ENCODE peak calls at places on chromosome 5, in nine cellular contexts. One of them, this sample, is unnamed.

GRCh38 chr5:145854651-145855258 is 18.1 kb downstream of the GRXCR2 start:
- DNase-seq in transverse colon: peak; percentile 78
- DNase-seq in SK-N-SH: no peak
- DNase-seq in brain microvascular endothelial cell: peak; percentile 89
- DNase-seq in GM12865: no peak
- DNase-seq in pancreas: no peak
- DNase-seq in cardiac fibroblast: peak; percentile 68
- DNase-seq in GM06990: no peak
- DNase-seq in heart left ventricle: no peak
- DNase-seq in this sample: no peak

GRCh38 chr5:36496471-36496870 is 109.9 kb upstream of the SLC1A3 start:
- DNase-seq in transverse colon: no peak
- DNase-seq in SK-N-SH: no peak
- DNase-seq in brain microvascular endothelial cell: no peak
- DNase-seq in GM12865: no peak
- DNase-seq in pancreas: no peak
- DNase-seq in cardiac fibroblast: no peak
- DNase-seq in GM06990: no peak
- DNase-seq in heart left ventricle: no peak
- DNase-seq in this sample: no peak

GRCh38 chr5:138611295-138612220 is 36.4 kb upstream of the HSPA9 start:
- DNase-seq in transverse colon: no peak
- DNase-seq in SK-N-SH: peak; percentile 77
- DNase-seq in brain microvascular endothelial cell: no peak
- DNase-seq in GM12865: no peak
- DNase-seq in pancreas: no peak
- DNase-seq in cardiac fibroblast: peak; percentile 19
- DNase-seq in GM06990: no peak
- DNase-seq in heart left ventricle: no peak
- DNase-seq in this sample: no peak

GRCh38 chr5:145446412-145446811 is 388.7 kb downstream of the PRELID2 start:
- DNase-seq in transverse colon: no peak
- DNase-seq in SK-N-SH: no peak
- DNase-seq in brain microvascular endothelial cell: no peak
- DNase-seq in GM12865: no peak
- DNase-seq in pancreas: no peak
- DNase-seq in cardiac fibroblast: no peak
- DNase-seq in GM06990: no peak
- DNase-seq in heart left ventricle: no peak
- DNase-seq in this sample: no peak

GRCh38 chr5:122154910-122155309 is 25.6 kb downstream of the ZNF474 start:
- DNase-seq in transverse colon: no peak
- DNase-seq in SK-N-SH: no peak
- DNase-seq in brain microvascular endothelial cell: peak; percentile 91
- DNase-seq in GM12865: no peak
- DNase-seq in pancreas: no peak
- DNase-seq in cardiac fibroblast: peak; percentile 93
- DNase-seq in GM06990: no peak
- DNase-seq in heart left ventricle: no peak
- DNase-seq in this sample: peak; percentile 31

GRCh38 chr5:57307516-57307915 is 133.7 kb downstream of the GPBP1 start:
- DNase-seq in transverse colon: no peak
- DNase-seq in SK-N-SH: no peak
- DNase-seq in brain microvascular endothelial cell: no peak
- DNase-seq in GM12865: no peak
- DNase-seq in pancreas: no peak
- DNase-seq in cardiac fibroblast: no peak
- DNase-seq in GM06990: no peak
- DNase-seq in heart left ventricle: no peak
- DNase-seq in this sample: no peak

GRCh38 chr5:30853158-30853557 is 340.3 kb upstream of the CDH6 start:
- DNase-seq in transverse colon: no peak
- DNase-seq in SK-N-SH: no peak
- DNase-seq in brain microvascular endothelial cell: no peak
- DNase-seq in GM12865: no peak
- DNase-seq in pancreas: no peak
- DNase-seq in cardiac fibroblast: no peak
- DNase-seq in GM06990: no peak
- DNase-seq in heart left ventricle: no peak
- DNase-seq in this sample: no peak

GRCh38 chr5:36276864-36277263 is 24.8 kb downstream of the RANBP3L start:
- DNase-seq in transverse colon: no peak
- DNase-seq in SK-N-SH: no peak
- DNase-seq in brain microvascular endothelial cell: no peak
- DNase-seq in GM12865: no peak
- DNase-seq in pancreas: no peak
- DNase-seq in cardiac fibroblast: no peak
- DNase-seq in GM06990: no peak
- DNase-seq in heart left ventricle: peak; percentile 37
- DNase-seq in this sample: no peak

GRCh38 chr5:59179704-59180103 is 596.8 kb downstream of the RAB3C start:
- DNase-seq in transverse colon: no peak
- DNase-seq in SK-N-SH: no peak
- DNase-seq in brain microvascular endothelial cell: no peak
- DNase-seq in GM12865: no peak
- DNase-seq in pancreas: no peak
- DNase-seq in cardiac fibroblast: no peak
- DNase-seq in GM06990: no peak
- DNase-seq in heart left ventricle: no peak
- DNase-seq in this sample: no peak

GRCh38 chr5:891837-892389 is 688 bp downstream of the BRD9 start:
- DNase-seq in transverse colon: peak; percentile 29
- DNase-seq in SK-N-SH: no peak
- DNase-seq in brain microvascular endothelial cell: no peak
- DNase-seq in GM12865: peak; percentile 18
- DNase-seq in pancreas: no peak
- DNase-seq in cardiac fibroblast: peak; percentile 30
- DNase-seq in GM06990: no peak
- DNase-seq in heart left ventricle: no peak
- DNase-seq in this sample: no peak

GRCh38 chr5:162289489-162289888 is 221.9 kb downstream of the GABRG2 start:
- DNase-seq in transverse colon: no peak
- DNase-seq in SK-N-SH: no peak
- DNase-seq in brain microvascular endothelial cell: no peak
- DNase-seq in GM12865: no peak
- DNase-seq in pancreas: no peak
- DNase-seq in cardiac fibroblast: peak; percentile 7
- DNase-seq in GM06990: no peak
- DNase-seq in heart left ventricle: no peak
- DNase-seq in this sample: no peak

GRCh38 chr5:33526755-33527154 is 86.0 kb downstream of the TARS1 start:
- DNase-seq in transverse colon: no peak
- DNase-seq in SK-N-SH: no peak
- DNase-seq in brain microvascular endothelial cell: no peak
- DNase-seq in GM12865: no peak
- DNase-seq in pancreas: peak; percentile 54
- DNase-seq in cardiac fibroblast: no peak
- DNase-seq in GM06990: no peak
- DNase-seq in heart left ventricle: no peak
- DNase-seq in this sample: no peak

DNA sequence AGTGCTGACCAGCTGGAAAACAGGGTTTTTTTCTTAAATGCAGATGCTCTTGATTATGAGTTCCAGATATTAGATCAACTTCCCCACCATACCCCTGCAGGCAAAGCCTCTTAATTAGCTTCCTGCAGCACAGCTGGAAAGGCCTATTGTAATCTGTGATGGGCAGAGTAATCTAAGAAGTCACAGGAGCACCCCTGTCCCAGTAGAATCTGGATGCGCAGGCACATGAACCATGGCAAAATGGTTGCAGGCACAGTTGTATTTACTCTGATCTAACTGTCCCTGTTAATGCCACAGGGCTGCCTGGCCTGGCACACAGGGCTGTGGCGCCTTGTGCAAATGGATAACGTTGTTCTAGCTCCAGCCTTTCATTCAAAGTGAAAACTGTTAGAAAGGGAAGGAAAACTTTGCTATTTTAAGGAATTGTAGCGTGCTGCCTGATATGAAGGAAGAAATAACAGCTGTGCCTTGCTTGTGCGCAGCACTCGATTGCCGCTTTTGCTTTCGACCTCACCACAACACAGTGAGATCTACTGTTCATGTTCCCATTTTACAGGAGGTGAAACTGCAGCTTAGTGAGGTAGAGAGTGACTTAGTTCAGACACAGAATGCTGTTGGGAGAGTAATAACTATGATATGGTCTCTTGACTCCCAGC is 2.3 kb downstream of the TGFBI start:
- DNase-seq in transverse colon: no peak
- DNase-seq in SK-N-SH: peak; percentile 84
- DNase-seq in brain microvascular endothelial cell: no peak
- DNase-seq in GM12865: peak; percentile 81
- DNase-seq in pancreas: no peak
- DNase-seq in cardiac fibroblast: no peak
- DNase-seq in GM06990: no peak
- DNase-seq in heart left ventricle: no peak
- DNase-seq in this sample: no peak
- H3K4me3 ChIP-seq in transverse colon: peak overlapping the region; percentile 56
- H3K4me3 ChIP-seq in SK-N-SH: peak overlapping the region; percentile 71
- H3K4me3 ChIP-seq in brain microvascular endothelial cell: peak overlapping the region; percentile 82
- H3K4me3 ChIP-seq in GM12865: no peak overlapping the region
- H3K4me3 ChIP-seq in pancreas: no peak overlapping the region
- H3K4me3 ChIP-seq in cardiac fibroblast: peak overlapping the region; percentile 80
- H3K4me3 ChIP-seq in GM06990: no peak overlapping the region
- H3K4me3 ChIP-seq in heart left ventricle: no peak overlapping the region
- H3K4me3 ChIP-seq in this sample: peak overlapping the region; percentile 2

GRCh38 chr5:76210946-76211345 is 127.8 kb downstream of the SV2C start:
- DNase-seq in transverse colon: peak; percentile 27
- DNase-seq in SK-N-SH: no peak
- DNase-seq in brain microvascular endothelial cell: no peak
- DNase-seq in GM12865: no peak
- DNase-seq in pancreas: no peak
- DNase-seq in cardiac fibroblast: no peak
- DNase-seq in GM06990: no peak
- DNase-seq in heart left ventricle: no peak
- DNase-seq in this sample: no peak

GRCh38 chr5:76207122-76207521 is 123.9 kb downstream of the SV2C start:
- DNase-seq in transverse colon: no peak
- DNase-seq in SK-N-SH: no peak
- DNase-seq in brain microvascular endothelial cell: no peak
- DNase-seq in GM12865: no peak
- DNase-seq in pancreas: no peak
- DNase-seq in cardiac fibroblast: no peak
- DNase-seq in GM06990: no peak
- DNase-seq in heart left ventricle: no peak
- DNase-seq in this sample: no peak

GRCh38 chr5:76204191-76204590 is 121.0 kb downstream of the SV2C start:
- DNase-seq in transverse colon: no peak
- DNase-seq in SK-N-SH: no peak
- DNase-seq in brain microvascular endothelial cell: no peak
- DNase-seq in GM12865: no peak
- DNase-seq in pancreas: no peak
- DNase-seq in cardiac fibroblast: no peak
- DNase-seq in GM06990: no peak
- DNase-seq in heart left ventricle: no peak
- DNase-seq in this sample: no peak

GRCh38 chr5:76204713-76205112 is 121.5 kb downstream of the SV2C start:
- DNase-seq in transverse colon: peak; percentile 43
- DNase-seq in SK-N-SH: no peak
- DNase-seq in brain microvascular endothelial cell: no peak
- DNase-seq in GM12865: no peak
- DNase-seq in pancreas: peak; percentile 21
- DNase-seq in cardiac fibroblast: no peak
- DNase-seq in GM06990: no peak
- DNase-seq in heart left ventricle: no peak
- DNase-seq in this sample: no peak

DNA sequence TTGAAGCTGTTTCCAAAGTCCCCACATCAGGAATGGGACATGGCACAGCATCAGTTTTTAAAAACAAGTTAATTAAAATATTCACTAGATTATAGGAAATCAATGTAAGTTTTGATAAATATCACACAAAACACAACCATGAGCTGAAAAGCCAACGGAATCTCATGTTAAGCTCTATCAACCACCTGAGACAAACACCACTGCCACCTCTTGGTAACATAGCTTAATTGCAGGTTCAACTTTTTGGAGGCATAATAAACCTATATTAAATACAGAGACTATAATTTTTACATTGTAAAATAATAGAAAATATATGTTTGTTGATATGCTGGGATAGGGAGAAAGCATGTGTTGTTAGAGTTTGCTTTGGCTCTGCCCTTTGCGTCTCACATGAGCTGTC is 126.1 kb downstream of the SV2C start:
- DNase-seq in transverse colon: no peak
- DNase-seq in SK-N-SH: no peak
- DNase-seq in brain microvascular endothelial cell: no peak
- DNase-seq in GM12865: peak; percentile 13
- DNase-seq in pancreas: no peak
- DNase-seq in cardiac fibroblast: no peak
- DNase-seq in GM06990: no peak
- DNase-seq in heart left ventricle: no peak
- DNase-seq in this sample: no peak
- TF ChIP-seq CTCF in transverse colon: no peak
- TF ChIP-seq CTCF in SK-N-SH: peak; percentile 23
- TF ChIP-seq CTCF in brain microvascular endothelial cell: no peak
- TF ChIP-seq CTCF in GM12865: peak; percentile 14
- TF ChIP-seq CTCF in pancreas: no peak
- TF ChIP-seq CTCF in cardiac fibroblast: no peak
- TF ChIP-seq CTCF in GM06990: peak; percentile 3
- TF ChIP-seq CTCF in heart left ventricle: no peak
- TF ChIP-seq CTCF in this sample: no peak

DNA sequence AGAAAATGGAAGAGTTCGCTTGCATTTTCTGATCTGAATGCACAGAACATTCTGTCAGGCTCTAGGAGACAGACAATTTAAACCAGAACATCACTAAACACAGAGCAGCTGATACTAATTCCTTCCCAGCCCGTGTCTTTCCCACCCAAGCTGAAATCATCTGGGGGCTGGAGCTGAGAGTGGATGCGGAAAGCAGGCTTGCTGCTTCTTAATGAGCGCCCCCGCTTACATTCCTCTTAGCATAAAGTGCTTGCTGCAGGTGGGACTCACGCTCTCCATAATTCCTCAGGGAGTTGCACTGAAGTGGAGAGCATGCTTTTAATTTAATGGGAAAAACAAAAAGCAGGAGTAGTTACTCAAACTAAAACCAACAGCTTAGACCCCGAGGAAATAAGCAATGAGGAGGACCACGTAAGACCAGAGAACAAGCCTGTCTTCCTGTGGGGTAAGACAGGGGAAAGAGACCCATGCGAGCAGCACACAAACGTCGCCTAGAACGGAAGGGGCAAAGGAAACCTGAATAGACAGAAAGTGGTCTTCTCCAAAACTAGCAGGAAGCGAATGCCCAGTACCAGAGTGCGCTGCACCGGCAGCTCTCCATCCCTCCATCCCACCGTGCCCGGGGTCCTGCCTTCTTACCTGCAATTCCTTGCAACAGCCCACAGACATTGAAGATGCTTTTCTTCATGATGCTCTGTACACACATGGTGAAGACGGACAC is 139.3 kb downstream of the LHFPL2 start:
- DNase-seq in transverse colon: no peak
- DNase-seq in SK-N-SH: no peak
- DNase-seq in brain microvascular endothelial cell: no peak
- DNase-seq in GM12865: no peak
- DNase-seq in pancreas: no peak
- DNase-seq in cardiac fibroblast: no peak
- DNase-seq in GM06990: no peak
- DNase-seq in heart left ventricle: no peak
- DNase-seq in this sample: no peak
- H3K4me3 ChIP-seq in transverse colon: peak overlapping the region; percentile 54
- H3K4me3 ChIP-seq in SK-N-SH: no peak overlapping the region
- H3K4me3 ChIP-seq in brain microvascular endothelial cell: peak overlapping the region; percentile 52
- H3K4me3 ChIP-seq in GM12865: no peak overlapping the region
- H3K4me3 ChIP-seq in pancreas: peak overlapping the region; percentile 21
- H3K4me3 ChIP-seq in cardiac fibroblast: peak overlapping the region; percentile 66
- H3K4me3 ChIP-seq in GM06990: no peak overlapping the region
- H3K4me3 ChIP-seq in heart left ventricle: no peak overlapping the region
- H3K4me3 ChIP-seq in this sample: no peak overlapping the region

GRCh38 chr5:137114529-137114928 is 384.6 kb downstream of the SPOCK1 start:
- DNase-seq in transverse colon: no peak
- DNase-seq in SK-N-SH: peak; percentile 37
- DNase-seq in brain microvascular endothelial cell: no peak
- DNase-seq in GM12865: no peak
- DNase-seq in pancreas: no peak
- DNase-seq in cardiac fibroblast: peak; percentile 54
- DNase-seq in GM06990: no peak
- DNase-seq in heart left ventricle: no peak
- DNase-seq in this sample: no peak
- TF ChIP-seq CTCF in transverse colon: no peak
- TF ChIP-seq CTCF in SK-N-SH: peak; percentile 19
- TF ChIP-seq CTCF in brain microvascular endothelial cell: peak; percentile 27
- TF ChIP-seq CTCF in GM12865: no peak
- TF ChIP-seq CTCF in pancreas: no peak
- TF ChIP-seq CTCF in cardiac fibroblast: no peak
- TF ChIP-seq CTCF in GM06990: no peak
- TF ChIP-seq CTCF in heart left ventricle: no peak
- TF ChIP-seq CTCF in this sample: peak; percentile 28

This sample was measured in retinal pigment epithelial cell.